ENCODE peak calls at places on chromosomes 1 and 21, in ten cellular contexts. R, F, M, A, Y, U, Z, E, V and I are unnamed samples.
A peak's percentile ranks its signal among the peaks of the same experiment; 100 is the strongest.

GRCh38 chr1:162302660-162303344 is 73.9 kb downstream of the SPATA46 start:
- DNase-seq in R (no peak), F (no peak), M (no peak), A (no peak), Y (peak; percentile 74), U (no peak), Z (no peak), E (no peak), V (peak; percentile 59), I (no peak)

GRCh38 chr1:211650922-211651303 is 24.5 kb downstream of the NEK2 start:
- DNase-seq in R (no peak), F (no peak), M (no peak), A (no peak), Y (no peak), U (no peak), Z (no peak), E (no peak), V (no peak), I (no peak)

GRCh38 chr1:101282314-101283087 is 45.7 kb downstream of the S1PR1 start:
- DNase-seq in R (no peak), F (no peak), M (no peak), A (no peak), Y (no peak), U (no peak), Z (no peak), E (no peak), V (peak; percentile 61), I (no peak)

GRCh38 chr1:231242516-231243198 is 1.6 kb downstream of the GNPAT start:
- DNase-seq in R (no peak), F (no peak), M (no peak), A (no peak), Y (peak; percentile 14), U (no peak), Z (no peak), E (no peak), V (peak; percentile 44), I (no peak)

GRCh38 chr21:16624468-16625102 is 888.3 kb upstream of the CXADR start:
- DNase-seq in R (no peak), F (no peak), M (no peak), A (no peak), Y (no peak), U (no peak), Z (no peak), E (no peak), V (no peak), I (no peak)

GRCh38 chr1:119294728-119295127 is 73.9 kb upstream of the HAO2 start:
- DNase-seq in R (no peak), F (no peak), M (no peak), A (peak; percentile 50), Y (no peak), U (no peak), Z (no peak), E (no peak), V (no peak), I (peak; percentile 8)

GRCh38 chr1:54153548-54154439 is 994 bp upstream of the CDCP2 start:
- DNase-seq in R (peak; percentile 29), F (peak; percentile 57), M (no peak), A (no peak), Y (peak; percentile 81), U (no peak), Z (peak; percentile 80), E (peak; percentile 87), V (peak; percentile 81), I (no peak)

GRCh38 chr1:101238041-101238515 is 1.3 kb downstream of the S1PR1 start:
- DNase-seq in R (no peak), F (no peak), M (peak; percentile 50), A (peak; percentile 46), Y (no peak), U (no peak), Z (no peak), E (no peak), V (no peak), I (peak; percentile 82)

GRCh38 chr1:61077676-61078521 is 4.5 kb upstream of the NFIA start:
- DNase-seq in R (peak; percentile 98), F (peak; percentile 98), M (peak; percentile 94), A (no peak), Y (peak; percentile 99), U (peak; percentile 98), Z (peak; percentile 95), E (peak; percentile 96), V (peak; percentile 100), I (peak; percentile 91)

GRCh38 chr1:209590405-209590804 is 6.9 kb downstream of the CAMK1G start:
- DNase-seq in R (no peak), F (peak; percentile 28), M (no peak), A (no peak), Y (peak; percentile 39), U (no peak), Z (no peak), E (no peak), V (no peak), I (no peak)

GRCh38 chr1:66271216-66271903 is 262.6 kb upstream of the SGIP1 start:
- DNase-seq in R (peak; percentile 80), F (peak; percentile 87), M (peak; percentile 66), A (no peak), Y (peak; percentile 97), U (no peak), Z (peak; percentile 96), E (peak; percentile 91), V (peak; percentile 100), I (peak; percentile 68)

GRCh38 chr1:7827134-7827955 is 25.5 kb downstream of the UTS2 start:
- DNase-seq in R (no peak), F (peak; percentile 18), M (no peak), A (no peak), Y (no peak), U (no peak), Z (no peak), E (no peak), V (peak; percentile 29), I (no peak)

GRCh38 chr1:198088360-198089071 is 68.3 kb upstream of the NEK7 start:
- DNase-seq in R (no peak), F (no peak), M (peak; percentile 46), A (peak; percentile 39), Y (peak; percentile 50), U (peak; percentile 0), Z (no peak), E (no peak), V (peak; percentile 80), I (peak; percentile 30)

GRCh38 chr1:39707506-39707905 is 16.3 kb upstream of the HPCAL4 start:
- DNase-seq in R (no peak), F (no peak), M (no peak), A (no peak), Y (no peak), U (no peak), Z (no peak), E (no peak), V (no peak), I (no peak)

GRCh38 chr1:66758247-66758755 is 6.0 kb downstream of the DYNLT5 start:
- DNase-seq in R (no peak), F (no peak), M (no peak), A (no peak), Y (no peak), U (peak; percentile 48), Z (no peak), E (no peak), V (peak; percentile 12), I (peak; percentile 67)

GRCh38 chr1:41830711-41831110 is 88.0 kb downstream of the HIVEP3 start:
- DNase-seq in R (no peak), F (no peak), M (no peak), A (no peak), Y (no peak), U (no peak), Z (no peak), E (no peak), V (peak; percentile 87), I (no peak)

GRCh38 chr1:200128081-200128480 is 100.6 kb downstream of the NR5A2 start:
- DNase-seq in R (no peak), F (no peak), M (no peak), A (no peak), Y (no peak), U (no peak), Z (no peak), E (no peak), V (no peak), I (no peak)

DNA sequence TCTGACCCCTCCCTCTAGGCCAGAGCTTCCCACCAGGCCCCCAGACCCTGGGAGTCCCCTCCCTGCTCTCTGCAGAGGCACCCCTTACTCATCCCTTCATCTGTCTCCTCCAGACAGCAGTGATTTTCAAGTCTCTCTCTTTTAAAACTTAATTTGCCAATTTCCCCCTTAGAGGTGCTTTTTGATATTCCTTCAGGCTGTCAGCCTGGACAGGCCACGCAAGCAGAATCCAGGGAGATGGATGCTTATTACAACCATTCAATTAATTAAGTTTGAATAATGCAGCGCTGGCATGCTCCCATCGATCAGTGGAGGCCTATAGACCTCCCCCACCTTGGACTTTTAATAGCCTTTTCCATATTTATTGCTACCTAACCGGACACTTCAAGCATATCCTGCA is 6.2 kb downstream of the CAMK2N1 start:
- DNase-seq in R (no peak), F (no peak), M (no peak), A (no peak), Y (no peak), U (no peak), Z (no peak), E (no peak), V (no peak), I (no peak)
- H3K4me3 ChIP-seq in R (no peak overlapping the region), F (no peak overlapping the region), M (no peak overlapping the region), A (no peak overlapping the region), Y (no peak overlapping the region), U (no peak overlapping the region), Z (no peak overlapping the region), E (no peak overlapping the region), V (no peak overlapping the region), I (no peak overlapping the region)

DNA sequence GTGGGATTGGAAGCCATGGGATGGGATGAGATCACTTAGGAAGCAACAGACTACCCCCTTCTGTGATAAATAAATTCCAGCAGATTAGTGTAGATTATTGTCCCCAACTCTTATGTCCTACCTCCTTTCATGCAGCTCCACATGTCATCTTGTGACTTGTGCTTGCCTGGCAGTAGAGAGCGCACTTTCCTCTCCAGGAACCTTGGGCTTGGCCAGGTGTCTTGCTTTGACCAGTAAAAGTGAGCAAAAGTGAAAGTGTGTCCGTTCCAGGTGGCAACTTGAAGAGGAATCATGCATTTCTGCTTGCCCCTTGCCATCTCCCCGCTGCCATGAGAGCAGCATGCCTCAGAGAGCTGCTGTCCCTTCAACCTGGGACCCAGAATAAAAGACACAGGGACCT is 122.9 kb upstream of the ERG start:
- DNase-seq in R (no peak), F (peak; percentile 27), M (no peak), A (no peak), Y (no peak), U (no peak), Z (no peak), E (no peak), V (no peak), I (peak; percentile 54)
- TF ChIP-seq CTCF in R (no peak), F (no peak), M (no peak), A (no peak), Y (no peak), U (peak; percentile 16), Z (no peak), E (no peak), V (no peak), I (no peak)

GRCh38 chr1:50175711-50176562 is 67.2 kb downstream of the ELAVL4 start:
- DNase-seq in R (no peak), F (no peak), M (no peak), A (no peak), Y (no peak), U (no peak), Z (no peak), E (no peak), V (no peak), I (no peak)
- H3K4me3 ChIP-seq in R (no peak overlapping the region), F (no peak overlapping the region), M (no peak overlapping the region), A (no peak overlapping the region), Y (no peak overlapping the region), U (no peak overlapping the region), Z (no peak overlapping the region), E (no peak overlapping the region), V (no peak overlapping the region), I (no peak overlapping the region)

GRCh38 chr1:156444407-156445001 is 56.1 kb downstream of the MEF2D start:
- DNase-seq in R (no peak), F (no peak), M (no peak), A (peak; percentile 31), Y (peak; percentile 48), U (no peak), Z (no peak), E (no peak), V (peak; percentile 35), I (peak; percentile 45)
- TF ChIP-seq CTCF in R (peak; percentile 52), F (no peak), M (peak; percentile 7), A (peak; percentile 50), Y (peak; percentile 53), U (peak; percentile 56), Z (no peak), E (no peak), V (peak; percentile 41), I (peak; percentile 37)